ENCODE peak calls at places on chromosomes 3 and 15, in nine cellular contexts. N is IMR-90; K is HL-60; F is suprapubic skin; W is Panc1; G is brain microvascular endothelial cell; U is neuronal stem cell; S is sigmoid colon; M is CD8-positive, alpha-beta T cell. I is an unnamed sample.

GRCh38 chr3:89260721-89261120 is 153.3 kb downstream of the EPHA3 start:
- DNase-seq in U (no peak), K (no peak), F (no peak), W (no peak), G (no peak), N (no peak), M (no peak), S (no peak), I (no peak)

GRCh38 chr15:100211855-100212850 is 129.6 kb downstream of the ADAMTS17 start:
- DNase-seq in M (no peak), G (no peak), S (no peak), K (no peak), F (peak; percentile 20), W (no peak), N (no peak), U (no peak), I (peak; percentile 48)

GRCh38 chr15:58440922-58441321 is 9.1 kb downstream of the LIPC start:
- DNase-seq in G (no peak), N (no peak), W (no peak), F (peak; percentile 66), S (no peak), K (no peak), U (no peak), M (no peak), I (peak; percentile 76)

GRCh38 chr15:64209680-64210334 is 47.0 kb upstream of the PPIB start:
- DNase-seq in K (peak; percentile 7), U (no peak), F (no peak), S (no peak), M (no peak), W (peak; percentile 20), G (peak; percentile 25), N (peak; percentile 64), I (no peak)

GRCh38 chr3:60101628-60102027 is 1051.8 kb upstream of the CFAP20DC start:
- DNase-seq in U (no peak), M (no peak), S (no peak), G (no peak), K (no peak), W (no peak), N (no peak), F (no peak), I (no peak)

GRCh38 chr15:94793641-94794040 is 562.3 kb downstream of the MCTP2 start:
- DNase-seq in F (no peak), W (no peak), U (no peak), M (no peak), G (peak; percentile 52), S (no peak), K (no peak), N (peak; percentile 69), I (no peak)

GRCh38 chr3:8529738-8530525 is 28.3 kb downstream of the LMCD1 start:
- DNase-seq in K (peak; percentile 47), W (no peak), F (no peak), S (no peak), U (no peak), G (no peak), M (no peak), N (no peak), I (no peak)

GRCh38 chr3:102129774-102130608 is 280.7 kb downstream of the NFKBIZ start:
- DNase-seq in W (peak; percentile 35), G (peak; percentile 68), M (no peak), S (peak; percentile 90), N (peak; percentile 86), K (no peak), F (no peak), U (no peak), I (no peak)

GRCh38 chr3:50633233-50633795 is 16.4 kb downstream of the MAPKAPK3 start:
- DNase-seq in W (no peak), G (no peak), N (no peak), U (no peak), M (no peak), F (no peak), S (no peak), K (peak; percentile 81), I (no peak)

GRCh38 chr3:140204271-140204984 is 269.4 kb downstream of the CLSTN2 start:
- DNase-seq in S (no peak), W (no peak), N (no peak), M (no peak), U (no peak), F (no peak), K (no peak), G (no peak), I (no peak)

GRCh38 chr15:95864467-95864886 is 466.0 kb upstream of the NR2F2 start:
- DNase-seq in W (no peak), U (no peak), S (peak; percentile 83), F (no peak), N (no peak), M (no peak), G (no peak), K (no peak), I (no peak)

GRCh38 chr3:81295906-81296305 is 465.5 kb downstream of the GBE1 start:
- DNase-seq in G (no peak), M (no peak), K (no peak), N (no peak), W (no peak), F (no peak), S (no peak), U (no peak), I (no peak)

GRCh38 chr3:30657914-30658313 is 51.5 kb downstream of the TGFBR2 start:
- DNase-seq in K (no peak), G (no peak), W (no peak), N (peak; percentile 23), M (no peak), U (no peak), F (no peak), S (no peak), I (no peak)

GRCh38 chr3:20878676-20879075 is 692.7 kb upstream of the SGO1 start:
- DNase-seq in N (no peak), W (no peak), K (no peak), U (no peak), G (no peak), F (no peak), M (no peak), S (no peak), I (no peak)

GRCh38 chr15:53193149-53193548 is 403.0 kb upstream of the ONECUT1 start:
- DNase-seq in G (no peak), K (no peak), N (no peak), W (no peak), M (no peak), S (no peak), F (no peak), U (peak; percentile 48), I (no peak)

GRCh38 chr3:21435871-21436270 is 315.1 kb downstream of the ZNF385D start:
- DNase-seq in M (no peak), N (peak; percentile 92), F (no peak), K (no peak), U (no peak), G (peak; percentile 94), W (peak; percentile 68), S (no peak), I (no peak)

GRCh38 chr15:34773916-34774315 is 19.1 kb upstream of the GJD2 start:
- DNase-seq in N (no peak), W (no peak), M (no peak), U (no peak), G (no peak), K (no peak), F (no peak), S (no peak), I (no peak)

GRCh38 chr3:115239717-115240116 is 92.6 kb upstream of the ZBTB20 start:
- DNase-seq in S (peak; percentile 60), F (peak; percentile 62), M (no peak), N (peak; percentile 100), G (peak; percentile 99), W (peak; percentile 59), K (no peak), U (no peak), I (no peak)

GRCh38 chr3:72942427-72942826 is 54.2 kb upstream of the PPP4R2 start:
- DNase-seq in W (no peak), N (no peak), K (no peak), S (no peak), F (no peak), G (no peak), U (no peak), M (no peak), I (no peak)

DNA sequence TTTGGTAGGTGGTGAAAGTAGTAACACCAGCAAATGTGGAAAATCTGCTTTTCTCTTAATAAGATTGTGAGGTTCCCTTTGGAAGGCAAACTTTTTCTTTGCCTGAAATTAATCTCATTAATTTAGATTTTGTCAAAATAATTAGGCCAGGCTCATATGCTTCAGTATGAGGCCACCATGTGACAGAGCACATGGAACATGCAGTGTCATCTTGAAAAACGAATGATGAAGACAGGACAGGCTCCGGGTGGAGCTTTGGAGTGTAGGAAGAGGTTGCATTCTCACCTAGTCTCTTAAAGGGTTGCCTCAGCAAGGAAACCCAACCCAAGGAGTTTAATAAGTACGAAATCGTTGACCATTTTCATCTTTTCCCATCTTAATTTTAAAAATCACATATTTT is 18.6 kb upstream of the LZTFL1 start:
- DNase-seq in M (no peak), U (no peak), K (no peak), S (no peak), G (no peak), F (no peak), W (no peak), N (no peak), I (no peak)
- H3K27me3 ChIP-seq in M (peaks cover 3% of the 10 kb centered on the region), U (no peaks in the 10 kb centered on the region), K (no peaks in the 10 kb centered on the region), S (no peaks in the 10 kb centered on the region), G (peaks cover 5% of the 10 kb centered on the region), F (peaks cover 3% of the 10 kb centered on the region), W (no peaks in the 10 kb centered on the region), N (peaks cover 29% of the 10 kb centered on the region), I (no peaks in the 10 kb centered on the region)

GRCh38 chr3:181699171-181699903 is 12.4 kb upstream of the SOX2 start:
- DNase-seq in M (no peak), G (no peak), W (no peak), K (no peak), F (no peak), N (no peak), S (no peak), U (no peak), I (no peak)
- H3K27me3 ChIP-seq in M (peaks cover 25% of the 10 kb centered on the region), G (peaks cover 48% of the 10 kb centered on the region), W (peaks cover 35% of the 10 kb centered on the region), K (peaks cover 59% of the 10 kb centered on the region), F (peaks cover 94% of the 10 kb centered on the region), N (peaks cover 39% of the 10 kb centered on the region), S (peaks cover 97% of the 10 kb centered on the region), U (no peaks in the 10 kb centered on the region), I (peaks cover 92% of the 10 kb centered on the region)

DNA sequence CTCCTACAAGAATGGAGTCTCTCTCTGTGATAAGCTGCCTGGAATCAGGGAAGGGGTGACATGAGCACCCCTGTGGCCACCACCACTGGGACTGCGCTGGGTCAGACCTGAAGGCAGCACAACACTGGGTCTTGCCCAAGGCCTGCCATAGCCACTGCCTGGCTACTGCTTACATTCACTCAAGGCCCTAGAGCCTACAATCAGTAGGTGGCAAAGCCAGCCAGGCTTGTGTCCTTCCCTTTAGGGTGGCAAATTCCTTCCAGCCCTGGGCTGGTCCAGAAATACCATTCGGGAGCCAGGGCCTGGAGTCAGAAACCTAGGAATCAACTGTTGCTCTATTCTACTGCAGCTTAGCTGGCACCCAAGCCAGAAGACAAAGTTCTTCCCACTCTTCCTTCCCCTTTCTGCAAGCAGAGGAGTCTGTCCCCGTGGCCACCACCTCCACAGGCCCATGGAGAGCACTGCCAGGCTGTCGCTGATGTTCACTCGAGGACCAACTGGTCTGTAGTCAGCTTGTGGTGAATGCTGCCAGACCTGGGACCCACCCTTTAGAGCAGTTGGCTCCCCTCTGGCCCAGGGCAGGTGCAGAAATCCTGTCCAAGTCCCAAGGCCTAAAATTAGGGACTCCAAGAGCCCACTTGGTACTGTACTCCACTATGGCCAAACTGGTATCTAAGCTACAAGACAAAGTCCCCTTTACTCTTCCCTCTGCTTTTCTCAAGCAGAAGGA is 307.4 kb downstream of the THSD4 start:
- DNase-seq in F (no peak), S (no peak), N (no peak), G (no peak), U (no peak), M (no peak), K (no peak), W (no peak), I (no peak)
- H3K27me3 ChIP-seq in F (no peaks in the 10 kb centered on the region), S (no peaks in the 10 kb centered on the region), N (no peaks in the 10 kb centered on the region), G (no peaks in the 10 kb centered on the region), U (no peaks in the 10 kb centered on the region), M (no peaks in the 10 kb centered on the region), K (peaks cover 3% of the 10 kb centered on the region), W (no peaks in the 10 kb centered on the region), I (no peaks in the 10 kb centered on the region)

GRCh38 chr15:93087825-93088199 is 1.2 kb downstream of the RGMA start:
- DNase-seq in K (peak; percentile 62), U (peak; percentile 86), W (peak; percentile 33), S (peak; percentile 92), N (peak; percentile 5), G (peak; percentile 43), M (peak; percentile 49), F (peak; percentile 78), I (peak; percentile 82)
- H3K27me3 ChIP-seq in K (peaks cover 54% of the 10 kb centered on the region), U (no peaks in the 10 kb centered on the region), W (peaks cover 49% of the 10 kb centered on the region), S (no peaks in the 10 kb centered on the region), N (peaks cover 59% of the 10 kb centered on the region), G (peaks cover 47% of the 10 kb centered on the region), M (peaks cover 19% of the 10 kb centered on the region), F (peaks cover 25% of the 10 kb centered on the region), I (peaks cover 46% of the 10 kb centered on the region)